ENCODE peak calls at places on chromosomes 2 and 18, in five cellular contexts. D, O, S, W and G are unnamed samples.

GRCh38 chr2:167550448-167550847 is 662.2 kb downstream of the XIRP2 start:
- DNase-seq in D (peak; percentile 46), O (no peak), S (peak; percentile 41), W (no peak), G (no peak)

GRCh38 chr2:170817999-170818293 is 1.3 kb downstream of the GAD1 start:
- DNase-seq in D (no peak), O (no peak), S (peak; percentile 76), W (no peak), G (no peak)

GRCh38 chr2:86556508-86556907 is 6.7 kb downstream of the CHMP3 start:
- DNase-seq in D (no peak), O (no peak), S (no peak), W (no peak), G (no peak)

GRCh38 chr2:242030226-242030575 is 160.7 kb downstream of the RTP5 start:
- DNase-seq in D (no peak), O (no peak), S (no peak), W (no peak), G (peak; percentile 39)

GRCh38 chr2:237866119-237866621 is 6.7 kb downstream of the RAMP1 start:
- DNase-seq in D (no peak), O (no peak), S (no peak), W (no peak), G (no peak)

GRCh38 chr2:201127570-201127969 is 11.6 kb downstream of the CFLAR start:
- DNase-seq in D (no peak), O (no peak), S (no peak), W (no peak), G (no peak)

GRCh38 chr2:134919360-134920210 is 963 bp downstream of the CCNT2 start:
- DNase-seq in D (peak; percentile 55), O (peak; percentile 25), S (no peak), W (no peak), G (no peak)

GRCh38 chr18:79389689-79390088 is 6.0 kb upstream of the NFATC1 start:
- DNase-seq in D (no peak), O (no peak), S (no peak), W (no peak), G (peak; percentile 43)

GRCh38 chr2:127570282-127571250 is 35.1 kb downstream of the MYO7B start:
- DNase-seq in D (no peak), O (no peak), S (no peak), W (no peak), G (peak; percentile 31)

GRCh38 chr2:192007819-192008218 is 160.9 kb upstream of the CAVIN2 start:
- DNase-seq in D (peak; percentile 5), O (no peak), S (no peak), W (no peak), G (no peak)

GRCh38 chr2:66481100-66481549 is 46.2 kb downstream of the MEIS1 start:
- DNase-seq in D (peak; percentile 92), O (peak; percentile 14), S (peak; percentile 68), W (peak; percentile 96), G (peak; percentile 77)

GRCh38 chr2:105953942-105954341 is 209.2 kb downstream of the NCK2 start:
- DNase-seq in D (no peak), O (no peak), S (no peak), W (no peak), G (no peak)

GRCh38 chr2:17058772-17059402 is 393.3 kb upstream of the CYRIA start:
- DNase-seq in D (peak; percentile 97), O (no peak), S (peak; percentile 75), W (no peak), G (peak; percentile 87)

GRCh38 chr2:207704031-207704430 is 7.4 kb upstream of the CCNYL1 start:
- DNase-seq in D (no peak), O (no peak), S (no peak), W (no peak), G (no peak)

GRCh38 chr2:18110222-18110621 is 231.8 kb downstream of the KCNS3 start:
- DNase-seq in D (no peak), O (no peak), S (no peak), W (no peak), G (no peak)

GRCh38 chr18:48043166-48043565 is 112.7 kb upstream of the SMAD2 start:
- DNase-seq in D (no peak), O (no peak), S (no peak), W (no peak), G (no peak)

GRCh38 chr2:219469186-219469724 is 29.4 kb upstream of the GMPPA start:
- DNase-seq in D (no peak), O (no peak), S (no peak), W (no peak), G (no peak)

GRCh38 chr2:121336528-121337294 is 51.7 kb upstream of the TFCP2L1 start:
- DNase-seq in D (no peak), O (no peak), S (no peak), W (no peak), G (peak; percentile 55)

GRCh38 chr2:10970666-10971065 is 58.9 kb downstream of the KCNF1 start:
- DNase-seq in D (no peak), O (no peak), S (no peak), W (no peak), G (no peak)

GRCh38 chr18:70491734-70492348 is 203.0 kb downstream of the SOCS6 start:
- DNase-seq in D (peak; percentile 70), O (peak; percentile 70), S (peak; percentile 81), W (no peak), G (peak; percentile 90)

GRCh38 chr2:74077636-74078035 is 70.1 kb downstream of the BOLA3 start:
- DNase-seq in D (peak; percentile 46), O (no peak), S (no peak), W (no peak), G (no peak)

GRCh38 chr2:74078467-74078866 is 69.2 kb downstream of the BOLA3 start:
- DNase-seq in D (no peak), O (no peak), S (no peak), W (no peak), G (no peak)

GRCh38 chr2:74079522-74080341 is 68.0 kb downstream of the BOLA3 start:
- DNase-seq in D (no peak), O (no peak), S (no peak), W (no peak), G (no peak)

GRCh38 chr2:74081030-74081429 is 66.7 kb downstream of the BOLA3 start:
- DNase-seq in D (no peak), O (no peak), S (no peak), W (no peak), G (no peak)

GRCh38 chr2:74080346-74080745 is 67.4 kb downstream of the BOLA3 start:
- DNase-seq in D (no peak), O (no peak), S (no peak), W (no peak), G (peak; percentile 51)
- TF ChIP-seq CTCF in D (peak; percentile 15), O (no peak), S (peak; percentile 31), W (peak; percentile 26), G (peak; percentile 67)

GRCh38 chr18:36693931-36694661 is 134.7 kb downstream of the TPGS2 start:
- DNase-seq in D (no peak), O (no peak), S (no peak), W (no peak), G (no peak)
- H3K4me3 ChIP-seq in D (no peak overlapping the region), O (no peak overlapping the region), S (no peak overlapping the region), W (no peak overlapping the region), G (no peak overlapping the region)

GRCh38 chr18:34311468-34311867 is 86.8 kb upstream of the NOL4 start:
- DNase-seq in D (no peak), O (no peak), S (no peak), W (no peak), G (no peak)

GRCh38 chr18:34315953-34316352 is 91.2 kb upstream of the NOL4 start:
- DNase-seq in D (no peak), O (no peak), S (no peak), W (no peak), G (no peak)

GRCh38 chr18:34320267-34320666 is 95.6 kb upstream of the NOL4 start:
- DNase-seq in D (no peak), O (no peak), S (no peak), W (no peak), G (no peak)

GRCh38 chr18:34314847-34315246 is 90.1 kb upstream of the NOL4 start:
- DNase-seq in D (no peak), O (no peak), S (no peak), W (no peak), G (no peak)
- TF ChIP-seq CTCF in D (no peak), O (no peak), S (no peak), W (no peak), G (no peak)

GRCh38 chr18:65942854-65943253 is 192.0 kb downstream of the CDH7 start:
- DNase-seq in D (no peak), O (no peak), S (no peak), W (no peak), G (no peak)

GRCh38 chr18:65941482-65941881 is 190.7 kb downstream of the CDH7 start:
- DNase-seq in D (no peak), O (no peak), S (no peak), W (no peak), G (no peak)

GRCh38 chr18:65946777-65947176 is 196.0 kb downstream of the CDH7 start:
- DNase-seq in D (no peak), O (no peak), S (no peak), W (no peak), G (no peak)

GRCh38 chr18:65942103-65942502 is 191.3 kb downstream of the CDH7 start:
- DNase-seq in D (no peak), O (no peak), S (no peak), W (no peak), G (no peak)

GRCh38 chr18:65943268-65943667 is 192.5 kb downstream of the CDH7 start:
- DNase-seq in D (no peak), O (no peak), S (no peak), W (no peak), G (no peak)
- H3K4me3 ChIP-seq in D (no peak overlapping the region), O (no peak overlapping the region), S (no peak overlapping the region), W (no peak overlapping the region), G (no peak overlapping the region)